ENCODE peak calls at places on chromosomes 3 and 15, in seven cellular contexts. I is neural progenitor cell, K is IMR-90, E is HepG2, G is GM12878, V is osteoblast, P is mammary epithelial cell. N is an unnamed sample. For H3K9me3 and H4K20me1, the result is how much of the 10 kb centered on the place peaks cover.

GRCh38 chr3:11820540-11821041 is 26.1 kb downstream of the TAMM41 start:
- DNase-seq in I (no peak), V (no peak), G (no peak), P (no peak), E (no peak), K (peak), N (no peak)

GRCh38 chr3:165640970-165641369 is 196.3 kb downstream of the BCHE start:
- DNase-seq in P (no peak), K (no peak), V (no peak), I (no peak), G (no peak), E (no peak), N (no peak)

GRCh38 chr3:102006812-102007485 is 157.6 kb downstream of the NFKBIZ start:
- DNase-seq in V (peak), K (peak), P (peak), G (no peak), E (no peak), I (no peak), N (no peak)

GRCh38 chr15:43220991-43221403 is at the start of gene EPB42:
- DNase-seq in I (no peak), V (no peak), G (no peak), E (no peak), K (no peak), P (no peak), N (no peak)

GRCh38 chr3:9168230-9168629 is 81.2 kb downstream of the SRGAP3 start:
- DNase-seq in E (no peak), I (peak), V (no peak), G (peak), K (no peak), P (peak), N (no peak)

GRCh38 chr3:129609591-129610169 is 3.2 kb upstream of the PLXND1 start:
- DNase-seq in P (no peak), G (no peak), E (no peak), K (peak), I (no peak), V (peak), N (no peak)

GRCh38 chr3:95654567-95655362 is 1159.6 kb upstream of the EPHA6 start:
- DNase-seq in P (no peak), I (no peak), E (no peak), K (no peak), G (no peak), V (no peak), N (no peak)

GRCh38 chr3:185070491-185071335 is 82.1 kb downstream of the C3orf70 start:
- DNase-seq in I (peak), G (no peak), V (peak), E (peak), P (peak), K (peak), N (peak)

GRCh38 chr15:25783607-25784131 is 79.5 kb downstream of the ATP10A start:
- DNase-seq in P (no peak), K (peak), I (peak), V (peak), E (no peak), G (no peak), N (no peak)

GRCh38 chr3:73413619-73414018 is 211.1 kb downstream of the PDZRN3 start:
- DNase-seq in I (no peak), G (no peak), V (no peak), P (no peak), K (no peak), E (no peak), N (no peak)
- H3K9me3 ChIP-seq in I (under half), G (under half), V (under half), P (under half), K (under half), E (under half), N (under half)

GRCh38 chr15:38535451-38536200 is 29.0 kb downstream of the RASGRP1 start:
- DNase-seq in E (no peak), I (no peak), V (peak), P (no peak), K (peak), G (no peak), N (no peak)
- H4K20me1 ChIP-seq in E (under half), I (under half), V (under half), P (under half), K (under half), G (under half), N (under half)

GRCh38 chr3:26827169-26827568 is 204.6 kb downstream of the LRRC3B start:
- DNase-seq in K (no peak), P (no peak), G (no peak), E (no peak), I (no peak), V (no peak), N (no peak)

GRCh38 chr3:26825454-26825853 is 202.9 kb downstream of the LRRC3B start:
- DNase-seq in P (no peak), K (no peak), E (no peak), I (no peak), V (no peak), G (no peak), N (no peak)
- H3K9me3 ChIP-seq in P (under half), K (under half), E (half or more), I (under half), V (under half), G (under half), N (under half)

GRCh38 chr3:177169936-177170722 is 27.2 kb downstream of the TBL1XR1 start:
- DNase-seq in I (no peak), V (no peak), K (no peak), E (no peak), P (no peak), G (no peak), N (no peak)
- H4K20me1 ChIP-seq in I (half or more), V (half or more), K (half or more), E (half or more), P (under half), G (under half), N (half or more)

GRCh38 chr3:167709690-167710089 is 25.0 kb downstream of the PDCD10 start:
- DNase-seq in K (no peak), V (no peak), I (no peak), E (no peak), G (no peak), P (no peak), N (no peak)
- H3K9me3 ChIP-seq in K (under half), V (under half), I (under half), E (under half), G (under half), P (under half), N (under half)

N was measured in PC-9.